ENCODE peak calls at places on chromosomes 2 and 18, in seven cellular contexts. F is NCI-H1417, P is NCI-H1436 treated with DMSO at 0.1 percent for 48 hours, I is Daoy, V is left cardiac atrium, B is hypothalamus, N is left lobe of liver. O is an unnamed sample.

GRCh38 chr2:105103481-105103880 is 65.6 kb downstream of the MRPS9 start:
- DNase-seq in F (no peak), P (no peak), I (no peak), V (no peak), B (no peak), N (no peak), O (no peak)

GRCh38 chr2:118774458-118775133 is 72.9 kb downstream of the EN1 start:
- DNase-seq in F (no peak), P (no peak), I (peak; percentile 81), V (peak; percentile 54), B (no peak), N (peak; percentile 49), O (peak; percentile 1)

GRCh38 chr2:59502981-59503380 is 1050.5 kb downstream of the BCL11A start:
- DNase-seq in F (no peak), P (no peak), I (no peak), V (no peak), B (no peak), N (no peak), O (no peak)

GRCh38 chr2:69154031-69154430 is 141.1 kb downstream of the ANTXR1 start:
- DNase-seq in F (no peak), P (no peak), I (no peak), V (no peak), B (no peak), N (no peak), O (peak; percentile 74)

GRCh38 chr18:38453880-38454279 is 888.3 kb upstream of the CELF4 start:
- DNase-seq in F (peak; percentile 60), P (no peak), I (no peak), V (no peak), B (no peak), N (no peak), O (no peak)

GRCh38 chr2:133867131-133867530 is 298.9 kb upstream of the NCKAP5 start:
- DNase-seq in F (no peak), P (no peak), I (no peak), V (no peak), B (no peak), N (no peak), O (no peak)

GRCh38 chr2:9631976-9632700 is 1.3 kb upstream of the YWHAQ start:
- DNase-seq in F (peak; percentile 58), P (no peak), I (no peak), V (no peak), B (no peak), N (no peak), O (peak; percentile 44)

GRCh38 chr2:7766302-7766701 is 849.1 kb downstream of the RNF144A start:
- DNase-seq in F (no peak), P (no peak), I (no peak), V (no peak), B (no peak), N (no peak), O (no peak)

GRCh38 chr2:60925994-60926750 is 44.8 kb downstream of the REL start:
- DNase-seq in F (peak; percentile 51), P (no peak), I (no peak), V (no peak), B (no peak), N (no peak), O (peak; percentile 21)

GRCh38 chr2:190678444-190679162 is 29.7 kb downstream of the NAB1 start:
- DNase-seq in F (no peak), P (no peak), I (no peak), V (no peak), B (no peak), N (no peak), O (peak; percentile 91)

GRCh38 chr2:226898925-226899324 is 63.1 kb downstream of the RHBDD1 start:
- DNase-seq in F (peak; percentile 50), P (no peak), I (no peak), V (no peak), B (no peak), N (no peak), O (no peak)

GRCh38 chr18:6057604-6058003 is 162.3 kb upstream of the TMEM200C start:
- DNase-seq in F (no peak), P (no peak), I (peak; percentile 26), V (no peak), B (no peak), N (no peak), O (peak; percentile 70)

GRCh38 chr2:239247401-239248245 is 153.2 kb downstream of the HDAC4 start:
- DNase-seq in F (no peak), P (no peak), I (peak; percentile 86), V (no peak), B (no peak), N (peak; percentile 40), O (no peak)

GRCh38 chr2:88837511-88838160 is 146.2 kb downstream of the RPIA start:
- DNase-seq in F (no peak), P (no peak), I (no peak), V (no peak), B (no peak), N (no peak), O (no peak)

GRCh38 chr2:149076863-149077412 is 38.4 kb downstream of the LYPD6B start:
- DNase-seq in F (no peak), P (no peak), I (peak; percentile 41), V (no peak), B (no peak), N (no peak), O (no peak)

GRCh38 chr2:9658972-9659371 is 28.2 kb upstream of the YWHAQ start:
- DNase-seq in F (no peak), P (no peak), I (peak; percentile 80), V (no peak), B (no peak), N (no peak), O (peak; percentile 92)

GRCh38 chr2:34403512-34403911 is 804.4 kb upstream of the FAM98A start:
- DNase-seq in F (no peak), P (no peak), I (no peak), V (no peak), B (no peak), N (no peak), O (no peak)

GRCh38 chr2:46082531-46083485 is 214.4 kb upstream of the EPAS1 start:
- DNase-seq in F (no peak), P (no peak), I (peak; percentile 80), V (peak; percentile 76), B (no peak), N (no peak), O (peak; percentile 82)

GRCh38 chr2:191031256-191031655 is 17.3 kb upstream of the STAT1 start:
- DNase-seq in F (no peak), P (no peak), I (no peak), V (no peak), B (no peak), N (no peak), O (no peak)

GRCh38 chr18:49573835-49574234 is 12.0 kb downstream of the LIPG start:
- DNase-seq in F (no peak), P (no peak), I (no peak), V (no peak), B (no peak), N (no peak), O (no peak)

GRCh38 chr2:174078275-174078674 is 113.1 kb upstream of the SP3 start:
- DNase-seq in F (no peak), P (no peak), I (no peak), V (no peak), B (no peak), N (no peak), O (peak; percentile 16)

GRCh38 chr2:140835079-140835478 is 1295.7 kb downstream of the LRP1B start:
- DNase-seq in F (no peak), P (no peak), I (no peak), V (no peak), B (no peak), N (no peak), O (peak; percentile 14)

GRCh38 chr2:65630643-65631042 is 198.2 kb upstream of the SPRED2 start:
- DNase-seq in F (no peak), P (no peak), I (no peak), V (no peak), B (no peak), N (no peak), O (peak; percentile 99)

GRCh38 chr2:174763793-174764179 is 486 bp downstream of the CHRNA1 start:
- DNase-seq in F (no peak), P (no peak), I (no peak), V (no peak), B (no peak), N (no peak), O (no peak)

GRCh38 chr2:211671977-211672376 is 866.6 kb downstream of the ERBB4 start:
- DNase-seq in F (no peak), P (no peak), I (no peak), V (no peak), B (no peak), N (no peak), O (no peak)

GRCh38 chr2:100427627-100428258 is 10.3 kb upstream of the CHST10 start:
- DNase-seq in F (peak; percentile 38), P (no peak), I (peak; percentile 16), V (peak; percentile 63), B (no peak), N (no peak), O (peak; percentile 59)

GRCh38 chr2:113966832-113967231 is 76.9 kb downstream of the ACTR3 start:
- DNase-seq in F (no peak), P (no peak), I (no peak), V (no peak), B (no peak), N (no peak), O (peak; percentile 88)

GRCh38 chr18:3012306-3012919 is 531 bp downstream of the LPIN2 start:
- DNase-seq in F (peak; percentile 40), P (no peak), I (peak; percentile 29), V (peak; percentile 53), B (peak; percentile 60), N (peak; percentile 67), O (peak; percentile 18)

GRCh38 chr2:12637754-12638153 is 79.0 kb upstream of the TRIB2 start:
- DNase-seq in F (no peak), P (no peak), I (no peak), V (no peak), B (no peak), N (no peak), O (peak; percentile 10)

O was measured in amniotic epithelial cell.